ENCODE peak calls at places on chromosomes 1 and 21, in four cellular contexts. I is HepG2, E is A549, D is endothelial cell of umbilical vein. P is an unnamed sample.
A peak's percentile ranks its signal among the peaks of the same experiment; 100 is the strongest.

GRCh38 chr1:78673120-78673519 is 23.5 kb downstream of the IFI44 start:
- DNase-seq in I (peak; percentile 11), E (no peak), D (no peak), P (peak; percentile 18)

GRCh38 chr21:25735895-25736597 is 1.3 kb downstream of the GABPA start:
- DNase-seq in I (peak; percentile 21), E (no peak), D (peak; percentile 73), P (peak; percentile 37)

GRCh38 chr1:67540733-67541125 is 110.5 kb upstream of the SERBP1 start:
- DNase-seq in I (no peak), E (no peak), D (no peak), P (no peak)

GRCh38 chr1:168551688-168552087 is 7.9 kb upstream of the XCL2 start:
- DNase-seq in I (peak; percentile 81), E (no peak), D (no peak), P (no peak)

GRCh38 chr1:18564661-18565060 is 66.0 kb upstream of the PAX7 start:
- DNase-seq in I (no peak), E (no peak), D (no peak), P (no peak)

GRCh38 chr1:185813401-185813979 is 79.3 kb downstream of the HMCN1 start:
- DNase-seq in I (peak; percentile 24), E (peak; percentile 5), D (peak; percentile 80), P (peak; percentile 51)

GRCh38 chr21:35284199-35284598 is 235.1 kb upstream of the RUNX1 start:
- DNase-seq in I (no peak), E (no peak), D (no peak), P (no peak)

GRCh38 chr1:117707371-117707770 is 101.5 kb downstream of the TENT5C start:
- DNase-seq in I (no peak), E (no peak), D (no peak), P (no peak)

GRCh38 chr1:12454406-12455391 is 163.3 kb downstream of the DHRS3 start:
- DNase-seq in I (no peak), E (no peak), D (peak; percentile 81), P (no peak)

GRCh38 chr1:157429841-157430240 is 122.5 kb downstream of the FCRL5 start:
- DNase-seq in I (no peak), E (no peak), D (no peak), P (no peak)

GRCh38 chr1:154342836-154343472 is 17.6 kb downstream of the ATP8B2 start:
- DNase-seq in I (no peak), E (no peak), D (no peak), P (no peak)

GRCh38 chr1:177505905-177506590 is 335.3 kb downstream of the BRINP2 start:
- DNase-seq in I (no peak), E (no peak), D (peak; percentile 45), P (no peak)

GRCh38 chr1:33371334-33371733 is 50.4 kb upstream of the A3GALT2 start:
- DNase-seq in I (no peak), E (no peak), D (no peak), P (no peak)

GRCh38 chr1:172895050-172895460 is 155.7 kb downstream of the TNFSF18 start:
- DNase-seq in I (no peak), E (no peak), D (peak; percentile 85), P (no peak)

GRCh38 chr1:19612516-19612915 is 31.6 kb upstream of the NBL1 start:
- DNase-seq in I (no peak), E (no peak), D (no peak), P (no peak)

GRCh38 chr1:105533996-105534395 is 1522.5 kb upstream of the PRMT6 start:
- DNase-seq in I (no peak), E (no peak), D (no peak), P (no peak)

GRCh38 chr1:58528518-58528917 is 18.0 kb downstream of the OMA1 start:
- DNase-seq in I (no peak), E (no peak), D (no peak), P (peak; percentile 15)

DNA sequence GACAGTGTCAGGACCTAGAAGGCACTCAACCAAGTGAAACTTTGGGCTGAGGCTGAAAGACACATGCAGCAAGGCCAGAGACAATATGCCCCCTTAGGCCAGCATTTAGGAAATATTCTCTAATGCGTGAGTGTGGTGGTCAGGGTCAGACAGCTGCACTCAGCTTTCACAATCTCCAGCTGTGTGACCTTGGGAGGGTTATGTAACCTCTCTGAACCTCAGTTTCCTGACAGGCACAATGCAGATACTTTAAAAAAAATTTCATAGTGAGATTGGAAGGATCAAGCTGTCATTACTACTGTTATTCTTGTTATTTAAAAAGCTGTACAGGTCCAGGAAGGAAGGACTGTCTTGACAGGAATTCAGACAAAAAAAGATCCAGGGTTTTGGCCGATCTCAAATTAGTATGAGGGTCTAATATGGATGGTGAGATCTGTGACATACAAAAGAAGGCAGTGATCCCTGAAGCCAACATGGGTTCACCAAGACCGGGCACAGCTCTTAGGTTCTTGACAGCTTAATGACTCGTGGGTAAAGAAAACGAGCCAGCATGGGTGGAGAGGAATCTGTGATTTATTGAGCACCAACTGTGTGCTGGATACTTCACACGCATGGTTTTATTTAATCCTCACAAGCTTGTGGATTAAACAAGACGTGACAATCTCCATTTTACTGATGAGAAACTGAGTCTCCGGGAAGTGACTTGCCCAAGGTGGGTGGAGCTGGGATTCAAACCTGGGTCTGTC is 54.6 kb upstream of the POU3F1 start:
- DNase-seq in I (no peak), E (no peak), D (no peak), P (no peak)
- TF ChIP-seq MYC in I (no peak), E (no peak), D (no peak), P (no peak)

DNA sequence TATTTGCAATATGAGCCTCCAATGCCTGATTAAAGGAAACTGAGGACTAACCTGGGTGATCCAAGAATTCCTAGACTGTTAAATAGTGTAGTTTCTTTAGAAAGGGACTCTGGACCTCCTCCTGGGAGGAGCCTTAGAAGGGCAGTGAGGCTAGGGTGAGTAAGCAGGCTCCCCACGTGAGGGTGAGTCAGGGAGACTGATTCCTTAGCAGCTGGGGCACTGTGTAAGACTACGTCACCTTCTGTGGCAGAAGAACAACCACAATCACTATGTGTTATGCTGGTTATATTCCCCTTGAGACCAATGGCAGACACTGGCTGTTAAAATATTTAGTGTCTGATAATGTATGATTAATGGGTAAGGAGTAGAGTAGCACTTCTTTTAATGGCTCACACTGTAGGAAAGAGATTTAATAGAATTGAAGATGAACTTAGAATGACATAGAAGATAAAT is 53.3 kb upstream of the SYT14 start:
- DNase-seq in I (peak; percentile 16), E (peak; percentile 89), D (peak; percentile 97), P (peak; percentile 70)
- TF ChIP-seq MYC in I (no peak), E (no peak), D (peak; percentile 14), P (no peak)

GRCh38 chr1:52403566-52404115 is 582 bp downstream of the ORC1 start:
- DNase-seq in I (peak; percentile 45), E (peak; percentile 57), D (peak; percentile 69), P (peak; percentile 86)
- TF ChIP-seq MYC in I (no peak), E (no peak), D (no peak), P (peak; percentile 52)

GRCh38 chr1:28914228-28915035 is at the start of gene EPB41:
- DNase-seq in I (peak; percentile 94), E (peak; percentile 89), D (peak; percentile 95), P (peak; percentile 98)

GRCh38 chr1:28917757-28918118 is 3.4 kb downstream of the EPB41 start:
- DNase-seq in I (no peak), E (no peak), D (no peak), P (no peak)

GRCh38 chr1:28913786-28914227 is 562 bp upstream of the EPB41 start:
- DNase-seq in I (no peak), E (no peak), D (no peak), P (no peak)

GRCh38 chr1:28910379-28911125 is 3.8 kb upstream of the EPB41 start:
- DNase-seq in I (no peak), E (no peak), D (no peak), P (no peak)

GRCh38 chr1:28915036-28915895 is 897 bp downstream of the EPB41 start:
- DNase-seq in I (peak; percentile 45), E (no peak), D (peak; percentile 59), P (peak; percentile 70)
- TF ChIP-seq MYC in I (no peak), E (no peak), D (no peak), P (no peak)

P was measured in NB4.